ENCODE peak calls at places on chromosomes 16 and 17, in five cellular contexts. K, X, J, L and M are unnamed samples. For H3K27me3 and H3K4me1, the result is how much of the 10 kb centered on the place peaks cover.

GRCh38 chr17:14302421-14303099 is 1.7 kb downstream of the HS3ST3B1 start:
- DNase-seq in K (peak), X (peak), J (peak), L (peak), M (peak)

GRCh38 chr16:84949776-84950436 is 61.4 kb downstream of the ZDHHC7 start:
- DNase-seq in K (no peak), X (no peak), J (no peak), L (no peak), M (no peak)

GRCh38 chr17:37110012-37110701 is 161.4 kb downstream of the AATF start:
- DNase-seq in K (no peak), X (no peak), J (no peak), L (no peak), M (no peak)

GRCh38 chr17:40598928-40599627 is 33.8 kb upstream of the CCR7 start:
- DNase-seq in K (no peak), X (peak), J (peak), L (no peak), M (no peak)

GRCh38 chr17:12727076-12727750 is 61.5 kb downstream of the MYOCD start:
- DNase-seq in K (no peak), X (no peak), J (no peak), L (no peak), M (no peak)

GRCh38 chr16:88593910-88594309 is 23.7 kb downstream of the ZC3H18 start:
- DNase-seq in K (no peak), X (no peak), J (no peak), L (no peak), M (no peak)

GRCh38 chr17:1224330-1224729 is 44.5 kb upstream of the ABR start:
- DNase-seq in K (no peak), X (no peak), J (no peak), L (peak), M (no peak)

GRCh38 chr17:36117505-36118382 is 14.1 kb downstream of the CCL4 start:
- DNase-seq in K (no peak), X (no peak), J (no peak), L (no peak), M (no peak)

GRCh38 chr17:50853015-50853615 is 13.0 kb downstream of the TOB1 start:
- DNase-seq in K (no peak), X (no peak), J (no peak), L (peak), M (no peak)

GRCh38 chr17:82528484-82529265 is 9.1 kb downstream of the FOXK2 start:
- DNase-seq in K (peak), X (no peak), J (peak), L (no peak), M (peak)

GRCh38 chr16:85239239-85239638 is 127.0 kb upstream of the CIBAR2 start:
- DNase-seq in K (no peak), X (no peak), J (no peak), L (no peak), M (no peak)

GRCh38 chr17:48575673-48576478 is 2.3 kb downstream of the HOXB4 start:
- DNase-seq in K (no peak), X (no peak), J (no peak), L (no peak), M (no peak)

GRCh38 chr17:67442787-67443624 is 65.9 kb downstream of the PITPNC1 start:
- DNase-seq in K (no peak), X (no peak), J (no peak), L (no peak), M (no peak)

GRCh38 chr17:83079340-83079747 is at the start of gene METRNL:
- DNase-seq in K (peak), X (peak), J (peak), L (peak), M (peak)

GRCh38 chr16:48895142-48895541 is 285.2 kb upstream of the N4BP1 start:
- DNase-seq in K (no peak), X (no peak), J (no peak), L (no peak), M (no peak)

GRCh38 chr16:35751191-35751941 is 2292.0 kb downstream of the TP53TG3F start:
- DNase-seq in K (no peak), X (peak), J (no peak), L (no peak), M (peak)

GRCh38 chr16:85190572-85190971 is 78.3 kb upstream of the CIBAR2 start:
- DNase-seq in K (no peak), X (no peak), J (no peak), L (no peak), M (no peak)

GRCh38 chr16:13909872-13910303 is 10.1 kb upstream of the ERCC4 start:
- DNase-seq in K (peak), X (no peak), J (peak), L (peak), M (no peak)

GRCh38 chr17:60888812-60889709 is 211.4 kb downstream of the BCAS3 start:
- DNase-seq in K (no peak), X (no peak), J (no peak), L (no peak), M (no peak)

GRCh38 chr16:50354629-50355456 is 13.9 kb downstream of the BRD7 start:
- DNase-seq in K (no peak), X (no peak), J (no peak), L (no peak), M (no peak)

GRCh38 chr17:12959441-12959840 is 58.4 kb downstream of the ELAC2 start:
- DNase-seq in K (no peak), X (no peak), J (no peak), L (no peak), M (no peak)

GRCh38 chr16:15953929-15954813 is 4.8 kb downstream of the ABCC1 start:
- DNase-seq in K (no peak), X (no peak), J (no peak), L (no peak), M (no peak)

GRCh38 chr17:50074227-50074626 is 18.3 kb downstream of the ITGA3 start:
- DNase-seq in K (no peak), X (no peak), J (no peak), L (no peak), M (no peak)

GRCh38 chr16:28321700-28322411 is 29.5 kb downstream of the SBK1 start:
- DNase-seq in K (no peak), X (no peak), J (no peak), L (peak), M (peak)

GRCh38 chr17:56269998-56270397 is 116.7 kb downstream of the ANKFN1 start:
- DNase-seq in K (no peak), X (no peak), J (no peak), L (no peak), M (no peak)

GRCh38 chr17:36504156-36504545 is 17.7 kb downstream of the ZNHIT3 start:
- DNase-seq in K (no peak), X (no peak), J (no peak), L (no peak), M (no peak)

GRCh38 chr17:74520790-74521480 is 10.3 kb downstream of the CD300LB start:
- DNase-seq in K (no peak), X (no peak), J (peak), L (no peak), M (no peak)

GRCh38 chr16:10992797-10993196 is 48.4 kb downstream of the CLEC16A start:
- DNase-seq in K (no peak), X (no peak), J (no peak), L (no peak), M (no peak)

GRCh38 chr16:66846831-66847230 is 2.6 kb downstream of the CA7 start:
- DNase-seq in K (no peak), X (no peak), J (no peak), L (no peak), M (no peak)

GRCh38 chr17:7352910-7353635 is 1.1 kb downstream of the KCTD11 start:
- DNase-seq in K (no peak), X (no peak), J (no peak), L (no peak), M (peak)

GRCh38 chr17:35496470-35497290 is 40.8 kb downstream of the SLFN12L start:
- DNase-seq in K (no peak), X (no peak), J (no peak), L (no peak), M (no peak)

GRCh38 chr17:69809331-69809730 is 265.7 kb upstream of the KCNJ16 start:
- DNase-seq in K (no peak), X (no peak), J (no peak), L (no peak), M (no peak)

GRCh38 chr17:5047446-5047845 is 12.2 kb upstream of the SLC52A1 start:
- DNase-seq in K (no peak), X (no peak), J (no peak), L (no peak), M (no peak)

GRCh38 chr16:1152651-1153259 is at the start of gene CACNA1H:
- DNase-seq in K (no peak), X (no peak), J (peak), L (peak), M (no peak)

GRCh38 chr17:47742319-47743181 is 9.5 kb downstream of the TBX21 start:
- DNase-seq in K (no peak), X (peak), J (no peak), L (peak), M (no peak)

GRCh38 chr17:8797621-8798175 is 1.5 kb downstream of the MFSD6L start:
- DNase-seq in K (no peak), X (no peak), J (no peak), L (no peak), M (no peak)
- TF ChIP-seq CTCF in K (no peak), X (no peak), J (no peak), L (no peak), M (no peak)

GRCh38 chr17:10772425-10773380 is 31.2 kb downstream of the TMEM238L start:
- DNase-seq in K (peak), X (no peak), J (no peak), L (peak), M (peak)
- H3K27me3 ChIP-seq in K (under half), X (under half), J (under half), L (under half), M (under half)

GRCh38 chr17:78381601-78382168 is 3.2 kb downstream of the PGS1 start:
- DNase-seq in K (no peak), X (no peak), J (no peak), L (no peak), M (no peak)
- H3K4me1 ChIP-seq in K (under half), X (half or more), J (half or more), L (under half), M (under half)

DNA sequence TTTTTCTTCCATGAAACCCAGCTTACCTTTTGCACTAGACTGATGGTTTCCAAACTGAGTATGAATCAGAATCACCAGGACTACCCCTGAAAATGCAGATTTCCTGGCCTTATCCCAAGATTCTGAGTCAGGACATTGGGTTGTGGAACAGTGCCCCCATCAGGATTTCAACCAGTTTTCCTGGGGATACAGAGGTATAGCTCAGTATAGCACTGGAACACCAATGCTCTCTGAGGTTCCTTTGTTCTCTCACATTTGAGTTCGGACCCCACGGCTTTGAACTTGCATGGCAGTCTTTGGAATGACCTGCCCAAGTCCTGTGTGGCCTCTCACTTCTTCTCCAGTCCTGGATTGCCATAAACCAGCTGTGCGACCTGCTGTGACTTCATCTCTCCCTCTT is 12.8 kb upstream of the CCL8 start:
- DNase-seq in K (no peak), X (no peak), J (peak), L (peak), M (no peak)
- TF ChIP-seq CTCF in K (no peak), X (peak), J (peak), L (peak), M (no peak)

GRCh38 chr17:28657756-28658155 is 4.0 kb downstream of the SDF2 start:
- DNase-seq in K (no peak), X (no peak), J (no peak), L (no peak), M (no peak)

DNA sequence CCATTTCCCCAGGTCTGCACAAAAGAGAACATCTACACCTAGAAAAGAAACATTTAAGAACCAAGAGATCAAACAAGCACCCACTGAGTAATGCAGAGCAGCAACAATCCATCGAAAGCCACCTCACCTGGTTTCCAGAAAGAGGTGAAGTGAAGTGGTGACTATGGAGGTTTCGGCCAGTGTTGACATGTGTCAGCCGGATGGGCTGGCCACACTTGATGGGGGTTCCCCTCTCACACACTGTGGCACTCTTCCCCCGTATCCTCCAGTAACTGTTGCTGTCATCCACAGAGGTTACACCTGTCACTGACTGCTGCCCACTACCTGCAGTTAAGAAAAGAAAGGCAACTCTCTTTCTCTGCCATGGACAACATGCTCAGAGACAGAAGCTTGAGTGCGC is 6.5 kb downstream of the SDF2 start:
- DNase-seq in K (no peak), X (no peak), J (no peak), L (no peak), M (no peak)
- H3K27me3 ChIP-seq in K (under half), X (under half), J (under half), L (under half), M (under half)

GRCh38 chr16:4338125-4338582 is 13.0 kb downstream of the PAM16 start:
- DNase-seq in K (no peak), X (no peak), J (no peak), L (no peak), M (no peak)
- H3K4me1 ChIP-seq in K (under half), X (under half), J (under half), L (under half), M (under half)

GRCh38 chr17:58541249-58541648 is 26.8 kb upstream of the MTMR4 start:
- DNase-seq in K (no peak), X (no peak), J (no peak), L (no peak), M (no peak)
- TF ChIP-seq CTCF in K (no peak), X (no peak), J (no peak), L (peak), M (no peak)

GRCh38 chr17:77884967-77885641 is 73.4 kb upstream of the TNRC6C start:
- DNase-seq in K (no peak), X (peak), J (no peak), L (no peak), M (no peak)
- H3K27me3 ChIP-seq in K (under half), X (under half), J (under half), L (under half), M (under half)

GRCh38 chr17:38426441-38426840 is 1.8 kb upstream of the ARHGAP23 start:
- DNase-seq in K (no peak), X (no peak), J (no peak), L (no peak), M (no peak)
- H3K4me1 ChIP-seq in K (under half), X (under half), J (half or more), L (under half), M (under half)